ENCODE peak calls at places on chromosome 11, in ten cellular contexts. R, F, L, U, O, W, I, P, N and Y are unnamed samples.

GRCh38 chr11:128291835-128292234 is 295.5 kb downstream of the ETS1 start:
- DNase-seq in R (no peak), F (peak), L (no peak), U (no peak), O (no peak), W (no peak), I (peak), P (no peak), N (no peak), Y (no peak)

GRCh38 chr11:8871283-8871775 is 39.7 kb upstream of the AKIP1 start:
- DNase-seq in R (peak), F (peak), L (peak), U (peak), O (peak), W (peak), I (no peak), P (peak), N (no peak), Y (peak)

GRCh38 chr11:107040447-107041444 is 22.5 kb upstream of the GUCY1A2 start:
- DNase-seq in R (no peak), F (no peak), L (no peak), U (peak), O (no peak), W (no peak), I (no peak), P (no peak), N (no peak), Y (no peak)

GRCh38 chr11:115996808-115997188 is 492.6 kb upstream of the CADM1 start:
- DNase-seq in R (no peak), F (no peak), L (no peak), U (no peak), O (no peak), W (no peak), I (no peak), P (no peak), N (no peak), Y (no peak)

GRCh38 chr11:15258433-15259350 is 144.0 kb downstream of the INSC start:
- DNase-seq in R (no peak), F (no peak), L (no peak), U (peak), O (no peak), W (peak), I (no peak), P (no peak), N (peak), Y (peak)

GRCh38 chr11:13343931-13344717 is 66.5 kb downstream of the BMAL1 start:
- DNase-seq in R (peak), F (peak), L (no peak), U (peak), O (peak), W (peak), I (peak), P (peak), N (peak), Y (peak)

GRCh38 chr11:32233276-32233675 is 142.4 kb downstream of the RCN1 start:
- DNase-seq in R (no peak), F (no peak), L (no peak), U (no peak), O (no peak), W (no peak), I (no peak), P (no peak), N (no peak), Y (no peak)

GRCh38 chr11:20821046-20821445 is 151.7 kb downstream of the NELL1 start:
- DNase-seq in R (no peak), F (no peak), L (no peak), U (no peak), O (no peak), W (no peak), I (no peak), P (no peak), N (no peak), Y (no peak)

GRCh38 chr11:831951-832528 is 712 bp upstream of the CD151 start:
- DNase-seq in R (no peak), F (no peak), L (peak), U (no peak), O (no peak), W (no peak), I (no peak), P (no peak), N (no peak), Y (no peak)

GRCh38 chr11:96014234-96014633 is 90.3 kb upstream of the MTMR2 start:
- DNase-seq in R (no peak), F (no peak), L (no peak), U (peak), O (no peak), W (peak), I (no peak), P (no peak), N (no peak), Y (peak)

GRCh38 chr11:47514825-47515647 is 37.9 kb downstream of the CELF1 start:
- DNase-seq in R (peak), F (no peak), L (no peak), U (peak), O (no peak), W (no peak), I (no peak), P (no peak), N (peak), Y (peak)

GRCh38 chr11:112858289-112859023 is 102.8 kb upstream of the NCAM1 start:
- DNase-seq in R (no peak), F (no peak), L (no peak), U (no peak), O (no peak), W (no peak), I (no peak), P (no peak), N (no peak), Y (no peak)

GRCh38 chr11:58577441-58578135 is 1.3 kb upstream of the ZFP91 start:
- DNase-seq in R (peak), F (peak), L (peak), U (peak), O (no peak), W (no peak), I (peak), P (no peak), N (no peak), Y (peak)

GRCh38 chr11:43462359-43462758 is 103.6 kb downstream of the TTC17 start:
- DNase-seq in R (no peak), F (no peak), L (no peak), U (no peak), O (no peak), W (no peak), I (no peak), P (no peak), N (no peak), Y (no peak)

GRCh38 chr11:101862410-101863233 is 52.2 kb upstream of the CEP126 start:
- DNase-seq in R (peak), F (no peak), L (no peak), U (peak), O (no peak), W (peak), I (no peak), P (no peak), N (no peak), Y (peak)

GRCh38 chr11:1199689-1200610 is 22.9 kb upstream of the MUC5B start:
- DNase-seq in R (no peak), F (peak), L (peak), U (no peak), O (no peak), W (no peak), I (no peak), P (no peak), N (no peak), Y (no peak)

GRCh38 chr11:113329725-113330124 is 15.3 kb downstream of the TTC12 start:
- DNase-seq in R (no peak), F (no peak), L (no peak), U (no peak), O (no peak), W (no peak), I (no peak), P (no peak), N (no peak), Y (no peak)

GRCh38 chr11:100709233-100709999 is 22.3 kb downstream of the ARHGAP42 start:
- DNase-seq in R (no peak), F (no peak), L (no peak), U (peak), O (no peak), W (no peak), I (no peak), P (no peak), N (peak), Y (no peak)

GRCh38 chr11:90639687-90640086 is 416.8 kb upstream of the CHORDC1 start:
- DNase-seq in R (no peak), F (no peak), L (no peak), U (no peak), O (no peak), W (no peak), I (no peak), P (no peak), N (no peak), Y (peak)

GRCh38 chr11:84673753-84674152 is 953.4 kb downstream of the DLG2 start:
- DNase-seq in R (no peak), F (no peak), L (no peak), U (peak), O (no peak), W (no peak), I (no peak), P (no peak), N (no peak), Y (no peak)

DNA sequence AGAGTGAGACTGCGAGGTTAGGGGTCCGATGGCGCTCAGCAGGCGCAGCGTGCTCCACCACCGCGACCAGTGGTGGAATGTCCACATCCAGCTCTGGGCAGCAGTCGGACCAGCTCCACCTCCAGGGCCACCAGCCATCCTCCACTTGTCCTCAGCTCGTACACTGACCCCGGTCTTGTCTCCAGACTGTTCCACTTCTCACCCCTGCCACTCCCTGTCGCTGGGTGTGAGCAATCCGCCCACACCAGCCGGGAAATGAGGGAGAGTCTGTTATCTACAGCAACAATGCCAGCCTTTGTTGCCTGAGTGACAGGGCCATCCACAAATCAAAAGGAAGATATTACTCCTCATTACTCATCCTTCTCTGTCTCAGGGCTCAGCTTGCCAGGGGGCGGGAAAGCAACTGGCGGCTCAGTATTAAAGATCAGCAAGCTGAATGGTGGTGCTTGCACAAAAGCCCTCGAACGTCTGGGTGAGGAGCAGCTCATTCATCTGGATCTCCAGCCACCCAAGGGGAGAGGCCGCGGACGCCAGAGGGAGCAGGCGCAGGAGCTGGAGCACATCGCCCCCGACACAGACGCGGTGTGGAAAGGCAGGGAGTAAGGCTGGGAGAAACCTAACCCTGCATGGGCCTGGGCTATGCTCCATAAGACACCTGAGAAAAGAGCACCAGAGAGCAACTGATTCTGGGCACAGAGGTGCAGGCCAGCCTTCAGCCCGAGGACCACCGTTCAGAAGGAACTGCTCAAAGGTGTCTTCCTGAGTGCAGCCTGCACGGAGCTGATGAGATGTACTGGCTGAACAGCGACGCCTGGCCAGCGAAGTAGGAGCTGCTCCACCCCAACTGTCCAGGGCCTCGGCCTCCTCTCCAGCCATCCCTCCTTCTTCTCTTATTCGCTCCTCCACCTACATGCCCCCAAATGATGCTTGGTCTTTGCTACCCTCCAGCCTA is 21.9 kb downstream of the IGSF9B start:
- DNase-seq in R (no peak), F (no peak), L (peak), U (peak), O (no peak), W (no peak), I (no peak), P (no peak), N (peak), Y (peak)
- TF ChIP-seq CTCF in R (peak), F (no peak), L (no peak), U (no peak), O (no peak), W (no peak), I (no peak), P (no peak), N (no peak), Y (no peak)

GRCh38 chr11:45801723-45802315 is 3.1 kb upstream of the SLC35C1 start:
- DNase-seq in R (no peak), F (peak), L (no peak), U (no peak), O (no peak), W (no peak), I (no peak), P (no peak), N (no peak), Y (no peak)

GRCh38 chr11:45796461-45796861 is 8.5 kb upstream of the SLC35C1 start:
- DNase-seq in R (no peak), F (no peak), L (no peak), U (no peak), O (no peak), W (no peak), I (no peak), P (no peak), N (no peak), Y (no peak)

GRCh38 chr11:45800261-45800660 is 4.7 kb upstream of the SLC35C1 start:
- DNase-seq in R (no peak), F (no peak), L (no peak), U (no peak), O (no peak), W (no peak), I (no peak), P (no peak), N (no peak), Y (no peak)

GRCh38 chr11:45799562-45799961 is 5.4 kb upstream of the SLC35C1 start:
- DNase-seq in R (no peak), F (no peak), L (no peak), U (no peak), O (no peak), W (no peak), I (no peak), P (no peak), N (no peak), Y (no peak)

GRCh38 chr11:45798793-45799441 is 6.0 kb upstream of the SLC35C1 start:
- DNase-seq in R (no peak), F (peak), L (no peak), U (no peak), O (no peak), W (no peak), I (no peak), P (peak), N (no peak), Y (no peak)
- H3K27ac ChIP-seq in R (no peak), F (no peak), L (no peak), U (no peak), O (no peak), W (no peak), I (no peak), P (peak), N (no peak), Y (no peak)

DNA sequence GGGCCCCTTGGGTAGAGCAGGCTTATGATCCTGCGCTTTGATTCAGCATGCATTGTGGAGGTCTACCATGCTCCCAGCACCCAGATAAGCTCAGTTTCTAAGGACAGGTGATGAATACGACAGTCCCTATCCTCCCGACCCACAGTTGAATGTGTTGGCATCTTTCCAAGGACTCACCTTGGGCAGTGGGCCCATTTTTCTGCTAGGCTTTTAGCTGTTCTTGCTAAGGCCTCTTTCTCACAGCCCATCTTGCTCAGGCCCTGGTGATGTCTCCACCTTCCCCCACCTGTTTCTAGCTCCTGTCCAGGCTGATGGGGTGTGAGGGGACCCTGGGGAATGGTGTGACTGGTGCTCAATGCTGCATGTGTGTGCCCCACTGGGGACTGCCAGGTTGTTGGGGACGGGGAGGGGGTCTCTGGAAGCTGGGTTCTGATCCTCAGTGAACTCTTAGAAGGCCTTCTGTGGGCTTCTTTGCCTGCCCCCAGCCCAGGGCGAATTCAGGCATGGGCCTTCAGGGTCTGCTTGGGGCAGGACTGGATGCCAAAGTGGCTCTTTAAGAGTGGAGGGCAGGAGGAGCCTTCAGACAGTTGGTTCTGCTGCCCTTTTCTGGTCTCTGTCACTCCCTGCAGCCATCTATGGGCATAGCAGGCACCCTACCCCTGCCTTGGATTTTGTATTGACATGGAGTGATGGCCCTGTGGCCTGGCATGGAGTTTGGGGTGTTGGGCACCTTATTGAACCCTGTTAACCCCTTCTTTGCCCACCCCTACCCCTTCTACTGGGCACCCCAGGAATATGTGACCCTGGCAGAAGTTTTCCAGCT is 33.1 kb downstream of the PHLDB1 start:
- DNase-seq in R (no peak), F (no peak), L (no peak), U (no peak), O (peak), W (no peak), I (no peak), P (no peak), N (no peak), Y (no peak)
- TF ChIP-seq CTCF in R (peak), F (no peak), L (no peak), U (no peak), O (no peak), W (no peak), I (no peak), P (no peak), N (no peak), Y (peak)

GRCh38 chr11:120096326-120096725 is 41.6 kb downstream of the TRIM29 start:
- DNase-seq in R (no peak), F (no peak), L (no peak), U (no peak), O (no peak), W (no peak), I (no peak), P (no peak), N (no peak), Y (no peak)

GRCh38 chr11:120096756-120097191 is 41.1 kb downstream of the TRIM29 start:
- DNase-seq in R (no peak), F (no peak), L (no peak), U (no peak), O (no peak), W (no peak), I (no peak), P (no peak), N (peak), Y (no peak)

GRCh38 chr11:120097721-120098385 is 40.1 kb downstream of the TRIM29 start:
- DNase-seq in R (no peak), F (no peak), L (no peak), U (no peak), O (no peak), W (no peak), I (no peak), P (no peak), N (no peak), Y (no peak)

GRCh38 chr11:120095516-120095915 is 42.4 kb downstream of the TRIM29 start:
- DNase-seq in R (peak), F (no peak), L (no peak), U (no peak), O (no peak), W (no peak), I (no peak), P (no peak), N (no peak), Y (no peak)

DNA sequence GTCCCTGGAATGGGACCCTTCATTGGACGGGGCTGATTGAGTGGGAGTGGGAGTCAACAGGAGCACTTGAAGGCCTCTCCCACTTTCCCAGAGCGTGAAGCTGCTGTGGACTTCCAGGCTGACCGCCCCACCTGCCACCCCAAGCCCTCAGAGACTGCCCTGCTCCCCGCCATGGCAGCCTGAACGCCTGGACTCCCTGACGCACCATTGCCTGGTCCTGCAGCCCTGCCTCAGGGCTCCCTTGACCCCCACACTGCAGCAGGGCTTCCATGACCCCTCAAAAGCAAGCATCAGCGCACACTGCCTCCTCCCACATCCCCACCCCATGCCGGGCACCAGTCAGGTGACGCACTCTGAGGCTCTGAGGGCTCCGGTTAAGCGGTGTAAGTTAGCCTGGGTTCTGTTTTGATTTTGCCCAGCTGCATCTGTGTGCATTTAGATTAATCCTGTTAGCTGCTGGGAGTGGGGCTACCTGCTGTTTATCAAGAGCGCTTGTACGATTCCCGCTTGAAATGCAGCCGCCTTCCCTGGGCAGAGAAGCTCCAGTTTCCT is 39.3 kb downstream of the TRIM29 start:
- DNase-seq in R (no peak), F (no peak), L (no peak), U (no peak), O (no peak), W (no peak), I (no peak), P (no peak), N (no peak), Y (no peak)
- H3K27ac ChIP-seq in R (no peak), F (no peak), L (no peak), U (no peak), O (no peak), W (no peak), I (no peak), P (no peak), N (no peak), Y (no peak)

DNA sequence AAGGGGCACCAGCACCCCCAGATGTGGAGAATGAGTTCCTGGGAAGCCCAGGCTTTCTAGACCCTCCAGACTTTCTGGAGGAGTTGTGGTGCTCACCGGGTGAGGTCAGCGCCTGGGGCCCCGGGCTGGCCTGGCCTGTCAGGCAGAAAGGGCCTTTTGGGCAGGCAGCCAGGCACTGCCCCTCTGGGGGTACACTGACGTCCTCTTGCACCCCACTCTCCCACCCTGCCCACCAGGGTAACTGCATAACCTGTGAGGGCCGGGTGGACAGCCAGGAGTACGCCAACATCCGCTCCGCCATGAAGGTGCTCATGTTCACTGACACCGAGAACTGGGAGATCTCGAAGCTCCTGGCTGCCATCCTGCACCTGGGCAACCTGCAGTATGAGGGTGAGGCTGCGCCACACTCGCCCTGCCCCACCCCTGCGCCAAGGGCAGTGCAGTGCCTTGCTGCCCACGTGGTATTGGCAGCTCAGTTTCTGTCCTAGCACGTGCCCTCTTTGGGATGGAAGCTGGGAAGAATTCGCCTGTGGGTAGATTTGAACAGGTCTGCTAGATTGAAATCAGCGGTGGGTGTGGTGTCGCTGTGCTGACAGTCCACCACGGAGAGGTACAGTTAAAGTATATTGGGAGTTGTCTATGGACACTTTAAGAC is 30.1 kb downstream of the MYO7A start:
- DNase-seq in R (no peak), F (no peak), L (peak), U (no peak), O (no peak), W (no peak), I (no peak), P (no peak), N (no peak), Y (no peak)
- TF ChIP-seq CTCF in R (no peak), F (no peak), L (no peak), U (no peak), O (no peak), W (no peak), I (no peak), P (no peak), N (no peak), Y (no peak)